ENCODE peak calls at places on chromosomes 7 and 10, in ten cellular contexts. One of them, this sample, is unnamed.

GRCh38 chr7:51451751-51452465 is 135.3 kb upstream of the COBL start:
- DNase-seq in occipital lobe: no peak
- DNase-seq in left lobe of liver: no peak
- DNase-seq in stimulated activated CD4-positive, alpha-beta T cell treated with anti-CD3 and anti-CD28 coated beads, Interleukin-1b, Interleukin-23, amount 100 ng/mL, for 24 hours: no peak
- DNase-seq in GM06990: no peak
- DNase-seq in Right ventricle myocardium superior: no peak
- DNase-seq in NCI-H1048: no peak
- DNase-seq in NT2/D1: peak; percentile 70
- DNase-seq in GM12891: no peak
- DNase-seq in HEK293T: no peak
- DNase-seq in this sample: no peak

GRCh38 chr7:91085175-91085574 is 179.1 kb upstream of the FZD1 start:
- DNase-seq in occipital lobe: no peak
- DNase-seq in left lobe of liver: no peak
- DNase-seq in stimulated activated CD4-positive, alpha-beta T cell treated with anti-CD3 and anti-CD28 coated beads, Interleukin-1b, Interleukin-23, amount 100 ng/mL, for 24 hours: no peak
- DNase-seq in GM06990: no peak
- DNase-seq in Right ventricle myocardium superior: no peak
- DNase-seq in NCI-H1048: no peak
- DNase-seq in NT2/D1: no peak
- DNase-seq in GM12891: no peak
- DNase-seq in HEK293T: no peak
- DNase-seq in this sample: no peak

GRCh38 chr10:131733596-131733995 is 167.2 kb upstream of the PPP2R2D start:
- DNase-seq in occipital lobe: no peak
- DNase-seq in left lobe of liver: no peak
- DNase-seq in stimulated activated CD4-positive, alpha-beta T cell treated with anti-CD3 and anti-CD28 coated beads, Interleukin-1b, Interleukin-23, amount 100 ng/mL, for 24 hours: no peak
- DNase-seq in GM06990: no peak
- DNase-seq in Right ventricle myocardium superior: no peak
- DNase-seq in NCI-H1048: no peak
- DNase-seq in NT2/D1: no peak
- DNase-seq in GM12891: no peak
- DNase-seq in HEK293T: no peak
- DNase-seq in this sample: peak; percentile 32

GRCh38 chr10:71531485-71532446 is 135.0 kb downstream of the CDH23 start:
- DNase-seq in occipital lobe: no peak
- DNase-seq in left lobe of liver: no peak
- DNase-seq in stimulated activated CD4-positive, alpha-beta T cell treated with anti-CD3 and anti-CD28 coated beads, Interleukin-1b, Interleukin-23, amount 100 ng/mL, for 24 hours: no peak
- DNase-seq in GM06990: no peak
- DNase-seq in Right ventricle myocardium superior: no peak
- DNase-seq in NCI-H1048: no peak
- DNase-seq in NT2/D1: no peak
- DNase-seq in GM12891: peak; percentile 60
- DNase-seq in HEK293T: no peak
- DNase-seq in this sample: no peak

GRCh38 chr10:104937528-104937927 is 296.4 kb downstream of the SORCS3 start:
- DNase-seq in occipital lobe: no peak
- DNase-seq in left lobe of liver: no peak
- DNase-seq in stimulated activated CD4-positive, alpha-beta T cell treated with anti-CD3 and anti-CD28 coated beads, Interleukin-1b, Interleukin-23, amount 100 ng/mL, for 24 hours: no peak
- DNase-seq in GM06990: no peak
- DNase-seq in Right ventricle myocardium superior: no peak
- DNase-seq in NCI-H1048: no peak
- DNase-seq in NT2/D1: no peak
- DNase-seq in GM12891: no peak
- DNase-seq in HEK293T: no peak
- DNase-seq in this sample: no peak

GRCh38 chr7:38000272-38000671 is 79.8 kb downstream of the EPDR1 start:
- DNase-seq in occipital lobe: no peak
- DNase-seq in left lobe of liver: no peak
- DNase-seq in stimulated activated CD4-positive, alpha-beta T cell treated with anti-CD3 and anti-CD28 coated beads, Interleukin-1b, Interleukin-23, amount 100 ng/mL, for 24 hours: no peak
- DNase-seq in GM06990: no peak
- DNase-seq in Right ventricle myocardium superior: no peak
- DNase-seq in NCI-H1048: no peak
- DNase-seq in NT2/D1: no peak
- DNase-seq in GM12891: no peak
- DNase-seq in HEK293T: no peak
- DNase-seq in this sample: no peak

GRCh38 chr10:12655940-12656339 is 306.6 kb downstream of the CAMK1D start:
- DNase-seq in occipital lobe: no peak
- DNase-seq in left lobe of liver: no peak
- DNase-seq in stimulated activated CD4-positive, alpha-beta T cell treated with anti-CD3 and anti-CD28 coated beads, Interleukin-1b, Interleukin-23, amount 100 ng/mL, for 24 hours: no peak
- DNase-seq in GM06990: no peak
- DNase-seq in Right ventricle myocardium superior: no peak
- DNase-seq in NCI-H1048: no peak
- DNase-seq in NT2/D1: no peak
- DNase-seq in GM12891: no peak
- DNase-seq in HEK293T: no peak
- DNase-seq in this sample: no peak

GRCh38 chr7:1466524-1467271 is 7.4 kb upstream of the MICALL2 start:
- DNase-seq in occipital lobe: no peak
- DNase-seq in left lobe of liver: peak; percentile 69
- DNase-seq in stimulated activated CD4-positive, alpha-beta T cell treated with anti-CD3 and anti-CD28 coated beads, Interleukin-1b, Interleukin-23, amount 100 ng/mL, for 24 hours: no peak
- DNase-seq in GM06990: no peak
- DNase-seq in Right ventricle myocardium superior: peak; percentile 86
- DNase-seq in NCI-H1048: no peak
- DNase-seq in NT2/D1: peak; percentile 58
- DNase-seq in GM12891: no peak
- DNase-seq in HEK293T: peak; percentile 38
- DNase-seq in this sample: no peak

GRCh38 chr7:117269417-117269816 is 53.4 kb downstream of the WNT2 start:
- DNase-seq in occipital lobe: no peak
- DNase-seq in left lobe of liver: no peak
- DNase-seq in stimulated activated CD4-positive, alpha-beta T cell treated with anti-CD3 and anti-CD28 coated beads, Interleukin-1b, Interleukin-23, amount 100 ng/mL, for 24 hours: no peak
- DNase-seq in GM06990: no peak
- DNase-seq in Right ventricle myocardium superior: no peak
- DNase-seq in NCI-H1048: no peak
- DNase-seq in NT2/D1: no peak
- DNase-seq in GM12891: no peak
- DNase-seq in HEK293T: no peak
- DNase-seq in this sample: no peak

GRCh38 chr7:88013981-88014380 is 79.9 kb downstream of the ADAM22 start:
- DNase-seq in occipital lobe: no peak
- DNase-seq in left lobe of liver: no peak
- DNase-seq in stimulated activated CD4-positive, alpha-beta T cell treated with anti-CD3 and anti-CD28 coated beads, Interleukin-1b, Interleukin-23, amount 100 ng/mL, for 24 hours: no peak
- DNase-seq in GM06990: no peak
- DNase-seq in Right ventricle myocardium superior: no peak
- DNase-seq in NCI-H1048: no peak
- DNase-seq in NT2/D1: no peak
- DNase-seq in GM12891: no peak
- DNase-seq in HEK293T: no peak
- DNase-seq in this sample: no peak

GRCh38 chr7:38781991-38782390 is 127.0 kb downstream of the VPS41 start:
- DNase-seq in occipital lobe: no peak
- DNase-seq in left lobe of liver: no peak
- DNase-seq in stimulated activated CD4-positive, alpha-beta T cell treated with anti-CD3 and anti-CD28 coated beads, Interleukin-1b, Interleukin-23, amount 100 ng/mL, for 24 hours: no peak
- DNase-seq in GM06990: no peak
- DNase-seq in Right ventricle myocardium superior: no peak
- DNase-seq in NCI-H1048: no peak
- DNase-seq in NT2/D1: peak; percentile 38
- DNase-seq in GM12891: no peak
- DNase-seq in HEK293T: no peak
- DNase-seq in this sample: no peak

GRCh38 chr10:131272897-131273451 is 38.5 kb downstream of the TCERG1L start:
- DNase-seq in occipital lobe: no peak
- DNase-seq in left lobe of liver: no peak
- DNase-seq in stimulated activated CD4-positive, alpha-beta T cell treated with anti-CD3 and anti-CD28 coated beads, Interleukin-1b, Interleukin-23, amount 100 ng/mL, for 24 hours: no peak
- DNase-seq in GM06990: no peak
- DNase-seq in Right ventricle myocardium superior: no peak
- DNase-seq in NCI-H1048: no peak
- DNase-seq in NT2/D1: no peak
- DNase-seq in GM12891: no peak
- DNase-seq in HEK293T: no peak
- DNase-seq in this sample: no peak

GRCh38 chr7:47373871-47374451 is 207.9 kb downstream of the TNS3 start:
- DNase-seq in occipital lobe: no peak
- DNase-seq in left lobe of liver: no peak
- DNase-seq in stimulated activated CD4-positive, alpha-beta T cell treated with anti-CD3 and anti-CD28 coated beads, Interleukin-1b, Interleukin-23, amount 100 ng/mL, for 24 hours: no peak
- DNase-seq in GM06990: no peak
- DNase-seq in Right ventricle myocardium superior: no peak
- DNase-seq in NCI-H1048: no peak
- DNase-seq in NT2/D1: no peak
- DNase-seq in GM12891: no peak
- DNase-seq in HEK293T: no peak
- DNase-seq in this sample: no peak

GRCh38 chr10:29356931-29357330 is 68.1 kb downstream of the LYZL1 start:
- DNase-seq in occipital lobe: no peak
- DNase-seq in left lobe of liver: no peak
- DNase-seq in stimulated activated CD4-positive, alpha-beta T cell treated with anti-CD3 and anti-CD28 coated beads, Interleukin-1b, Interleukin-23, amount 100 ng/mL, for 24 hours: no peak
- DNase-seq in GM06990: no peak
- DNase-seq in Right ventricle myocardium superior: no peak
- DNase-seq in NCI-H1048: no peak
- DNase-seq in NT2/D1: no peak
- DNase-seq in GM12891: no peak
- DNase-seq in HEK293T: no peak
- DNase-seq in this sample: no peak

GRCh38 chr7:5586279-5586962 is 162.8 kb upstream of the TNRC18 start:
- DNase-seq in occipital lobe: no peak
- DNase-seq in left lobe of liver: no peak
- DNase-seq in stimulated activated CD4-positive, alpha-beta T cell treated with anti-CD3 and anti-CD28 coated beads, Interleukin-1b, Interleukin-23, amount 100 ng/mL, for 24 hours: no peak
- DNase-seq in GM06990: no peak
- DNase-seq in Right ventricle myocardium superior: no peak
- DNase-seq in NCI-H1048: no peak
- DNase-seq in NT2/D1: no peak
- DNase-seq in GM12891: no peak
- DNase-seq in HEK293T: no peak
- DNase-seq in this sample: no peak

GRCh38 chr10:90138844-90139243 is 437.5 kb downstream of the KIF20B start:
- DNase-seq in occipital lobe: no peak
- DNase-seq in left lobe of liver: no peak
- DNase-seq in stimulated activated CD4-positive, alpha-beta T cell treated with anti-CD3 and anti-CD28 coated beads, Interleukin-1b, Interleukin-23, amount 100 ng/mL, for 24 hours: no peak
- DNase-seq in GM06990: no peak
- DNase-seq in Right ventricle myocardium superior: no peak
- DNase-seq in NCI-H1048: no peak
- DNase-seq in NT2/D1: peak; percentile 32
- DNase-seq in GM12891: no peak
- DNase-seq in HEK293T: no peak
- DNase-seq in this sample: no peak

GRCh38 chr10:110566472-110567200 is 859 bp upstream of the SMC3 start:
- DNase-seq in occipital lobe: no peak
- DNase-seq in left lobe of liver: no peak
- DNase-seq in stimulated activated CD4-positive, alpha-beta T cell treated with anti-CD3 and anti-CD28 coated beads, Interleukin-1b, Interleukin-23, amount 100 ng/mL, for 24 hours: no peak
- DNase-seq in GM06990: no peak
- DNase-seq in Right ventricle myocardium superior: no peak
- DNase-seq in NCI-H1048: no peak
- DNase-seq in NT2/D1: no peak
- DNase-seq in GM12891: no peak
- DNase-seq in HEK293T: peak; percentile 41
- DNase-seq in this sample: no peak

GRCh38 chr10:87605656-87606308 is 53.9 kb upstream of the PAPSS2 start:
- DNase-seq in occipital lobe: no peak
- DNase-seq in left lobe of liver: no peak
- DNase-seq in stimulated activated CD4-positive, alpha-beta T cell treated with anti-CD3 and anti-CD28 coated beads, Interleukin-1b, Interleukin-23, amount 100 ng/mL, for 24 hours: no peak
- DNase-seq in GM06990: no peak
- DNase-seq in Right ventricle myocardium superior: no peak
- DNase-seq in NCI-H1048: no peak
- DNase-seq in NT2/D1: no peak
- DNase-seq in GM12891: no peak
- DNase-seq in HEK293T: no peak
- DNase-seq in this sample: no peak

GRCh38 chr7:46859963-46860475 is 721.9 kb downstream of the TNS3 start:
- DNase-seq in occipital lobe: peak; percentile 26
- DNase-seq in left lobe of liver: no peak
- DNase-seq in stimulated activated CD4-positive, alpha-beta T cell treated with anti-CD3 and anti-CD28 coated beads, Interleukin-1b, Interleukin-23, amount 100 ng/mL, for 24 hours: no peak
- DNase-seq in GM06990: no peak
- DNase-seq in Right ventricle myocardium superior: no peak
- DNase-seq in NCI-H1048: no peak
- DNase-seq in NT2/D1: no peak
- DNase-seq in GM12891: no peak
- DNase-seq in HEK293T: no peak
- DNase-seq in this sample: no peak

GRCh38 chr10:218753-219152 is 83.5 kb downstream of the ZMYND11 start:
- DNase-seq in occipital lobe: no peak
- DNase-seq in left lobe of liver: no peak
- DNase-seq in stimulated activated CD4-positive, alpha-beta T cell treated with anti-CD3 and anti-CD28 coated beads, Interleukin-1b, Interleukin-23, amount 100 ng/mL, for 24 hours: no peak
- DNase-seq in GM06990: no peak
- DNase-seq in Right ventricle myocardium superior: no peak
- DNase-seq in NCI-H1048: no peak
- DNase-seq in NT2/D1: no peak
- DNase-seq in GM12891: no peak
- DNase-seq in HEK293T: no peak
- DNase-seq in this sample: no peak

GRCh38 chr7:98034044-98035035 is 44.3 kb upstream of the OCM2 start:
- DNase-seq in occipital lobe: peak; percentile 72
- DNase-seq in left lobe of liver: no peak
- DNase-seq in stimulated activated CD4-positive, alpha-beta T cell treated with anti-CD3 and anti-CD28 coated beads, Interleukin-1b, Interleukin-23, amount 100 ng/mL, for 24 hours: no peak
- DNase-seq in GM06990: no peak
- DNase-seq in Right ventricle myocardium superior: no peak
- DNase-seq in NCI-H1048: no peak
- DNase-seq in NT2/D1: no peak
- DNase-seq in GM12891: no peak
- DNase-seq in HEK293T: no peak
- DNase-seq in this sample: peak; percentile 32

GRCh38 chr7:68186072-68186471 is 1189.4 kb downstream of the TYW1 start:
- DNase-seq in occipital lobe: no peak
- DNase-seq in left lobe of liver: no peak
- DNase-seq in stimulated activated CD4-positive, alpha-beta T cell treated with anti-CD3 and anti-CD28 coated beads, Interleukin-1b, Interleukin-23, amount 100 ng/mL, for 24 hours: no peak
- DNase-seq in GM06990: no peak
- DNase-seq in Right ventricle myocardium superior: no peak
- DNase-seq in NCI-H1048: no peak
- DNase-seq in NT2/D1: no peak
- DNase-seq in GM12891: no peak
- DNase-seq in HEK293T: no peak
- DNase-seq in this sample: no peak

GRCh38 chr10:11207276-11207809 is 189.7 kb downstream of the CELF2 start:
- DNase-seq in occipital lobe: no peak
- DNase-seq in left lobe of liver: no peak
- DNase-seq in stimulated activated CD4-positive, alpha-beta T cell treated with anti-CD3 and anti-CD28 coated beads, Interleukin-1b, Interleukin-23, amount 100 ng/mL, for 24 hours: no peak
- DNase-seq in GM06990: no peak
- DNase-seq in Right ventricle myocardium superior: no peak
- DNase-seq in NCI-H1048: no peak
- DNase-seq in NT2/D1: no peak
- DNase-seq in GM12891: no peak
- DNase-seq in HEK293T: no peak
- DNase-seq in this sample: no peak

GRCh38 chr7:108630002-108630401 is 60.3 kb downstream of the DNAJB9 start:
- DNase-seq in occipital lobe: peak; percentile 13
- DNase-seq in left lobe of liver: no peak
- DNase-seq in stimulated activated CD4-positive, alpha-beta T cell treated with anti-CD3 and anti-CD28 coated beads, Interleukin-1b, Interleukin-23, amount 100 ng/mL, for 24 hours: no peak
- DNase-seq in GM06990: no peak
- DNase-seq in Right ventricle myocardium superior: peak; percentile 34
- DNase-seq in NCI-H1048: no peak
- DNase-seq in NT2/D1: no peak
- DNase-seq in GM12891: no peak
- DNase-seq in HEK293T: no peak
- DNase-seq in this sample: peak; percentile 29

GRCh38 chr7:47100815-47101435 is 481.0 kb downstream of the TNS3 start:
- DNase-seq in occipital lobe: no peak
- DNase-seq in left lobe of liver: peak; percentile 64
- DNase-seq in stimulated activated CD4-positive, alpha-beta T cell treated with anti-CD3 and anti-CD28 coated beads, Interleukin-1b, Interleukin-23, amount 100 ng/mL, for 24 hours: no peak
- DNase-seq in GM06990: no peak
- DNase-seq in Right ventricle myocardium superior: peak; percentile 80
- DNase-seq in NCI-H1048: no peak
- DNase-seq in NT2/D1: peak; percentile 73
- DNase-seq in GM12891: no peak
- DNase-seq in HEK293T: peak; percentile 52
- DNase-seq in this sample: no peak

GRCh38 chr10:60937784-60938654 is 6.0 kb downstream of the RHOBTB1 start:
- DNase-seq in occipital lobe: no peak
- DNase-seq in left lobe of liver: no peak
- DNase-seq in stimulated activated CD4-positive, alpha-beta T cell treated with anti-CD3 and anti-CD28 coated beads, Interleukin-1b, Interleukin-23, amount 100 ng/mL, for 24 hours: no peak
- DNase-seq in GM06990: no peak
- DNase-seq in Right ventricle myocardium superior: no peak
- DNase-seq in NCI-H1048: no peak
- DNase-seq in NT2/D1: no peak
- DNase-seq in GM12891: no peak
- DNase-seq in HEK293T: no peak
- DNase-seq in this sample: no peak

GRCh38 chr10:96493254-96493653 is 20.5 kb downstream of the TLL2 start:
- DNase-seq in occipital lobe: no peak
- DNase-seq in left lobe of liver: no peak
- DNase-seq in stimulated activated CD4-positive, alpha-beta T cell treated with anti-CD3 and anti-CD28 coated beads, Interleukin-1b, Interleukin-23, amount 100 ng/mL, for 24 hours: no peak
- DNase-seq in GM06990: no peak
- DNase-seq in Right ventricle myocardium superior: no peak
- DNase-seq in NCI-H1048: no peak
- DNase-seq in NT2/D1: no peak
- DNase-seq in GM12891: no peak
- DNase-seq in HEK293T: no peak
- DNase-seq in this sample: no peak

GRCh38 chr10:76114556-76114955 is 683.1 kb downstream of the LRMDA start:
- DNase-seq in occipital lobe: no peak
- DNase-seq in left lobe of liver: no peak
- DNase-seq in stimulated activated CD4-positive, alpha-beta T cell treated with anti-CD3 and anti-CD28 coated beads, Interleukin-1b, Interleukin-23, amount 100 ng/mL, for 24 hours: no peak
- DNase-seq in GM06990: no peak
- DNase-seq in Right ventricle myocardium superior: no peak
- DNase-seq in NCI-H1048: no peak
- DNase-seq in NT2/D1: no peak
- DNase-seq in GM12891: no peak
- DNase-seq in HEK293T: no peak
- DNase-seq in this sample: no peak